ENCODE peak calls at places on chromosomes 5 and 9, in five cellular contexts. Y is epithelial cell of esophagus, G is NCI-H2107, K is EL, D is GM23248. J is an unnamed sample.

GRCh38 chr5:159826351-159827222 is 89.7 kb upstream of the ADRA1B start:
- DNase-seq in Y (peak), D (peak), K (peak), G (no peak), J (no peak)

GRCh38 chr9:113461285-113461684 is 2.2 kb upstream of the RGS3 start:
- DNase-seq in Y (no peak), K (no peak), G (no peak), D (no peak), J (no peak)

GRCh38 chr5:15533124-15533893 is 33.3 kb downstream of the FBXL7 start:
- DNase-seq in K (peak), D (peak), G (no peak), Y (no peak), J (no peak)

GRCh38 chr9:107282268-107282667 is 811 bp upstream of the RAD23B start:
- DNase-seq in G (no peak), D (no peak), K (no peak), Y (no peak), J (no peak)

GRCh38 chr5:157689942-157690689 is 18.8 kb downstream of the C5orf52 start:
- DNase-seq in Y (no peak), D (peak), G (no peak), K (no peak), J (no peak)

GRCh38 chr5:1960595-1961303 is 78.0 kb upstream of the IRX4 start:
- DNase-seq in G (no peak), Y (no peak), D (no peak), K (no peak), J (no peak)

GRCh38 chr9:83444110-83444509 is 94.1 kb downstream of the FRMD3 start:
- DNase-seq in K (peak), Y (no peak), G (no peak), D (peak), J (no peak)

GRCh38 chr5:107067391-107067790 is 603.3 kb downstream of the EFNA5 start:
- DNase-seq in G (no peak), K (no peak), Y (no peak), D (no peak), J (no peak)

GRCh38 chr5:141465351-141465750 is 10.4 kb upstream of the PCDHGC3 start:
- DNase-seq in K (peak), G (no peak), D (peak), Y (no peak), J (no peak)

GRCh38 chr9:108511200-108511756 is 344.5 kb downstream of the ACTL7B start:
- DNase-seq in K (peak), Y (peak), D (peak), G (no peak), J (no peak)

GRCh38 chr5:146337928-146338327 is 711 bp upstream of the POU4F3 start:
- DNase-seq in K (no peak), Y (no peak), G (no peak), D (no peak), J (no peak)

GRCh38 chr9:112069318-112070169 is 105.6 kb downstream of the SUSD1 start:
- DNase-seq in Y (peak), D (peak), G (no peak), K (no peak), J (peak)

GRCh38 chr9:4375424-4376195 is 75.7 kb upstream of the GLIS3 start:
- DNase-seq in K (peak), Y (peak), G (no peak), D (peak), J (no peak)

GRCh38 chr9:128706671-128707381 is 4.5 kb downstream of the PKN3 start:
- DNase-seq in D (no peak), G (no peak), Y (no peak), K (no peak), J (no peak)

GRCh38 chr5:14109041-14109747 is 33.9 kb upstream of the TRIO start:
- DNase-seq in G (no peak), D (peak), K (peak), Y (peak), J (no peak)

GRCh38 chr9:72442212-72442607 is 77.2 kb upstream of the ZFAND5 start:
- DNase-seq in K (peak), D (peak), Y (peak), G (no peak), J (no peak)

GRCh38 chr5:141001854-141002666 is 35.8 kb downstream of the PCDHAC2 start:
- DNase-seq in K (peak), Y (no peak), D (peak), G (no peak), J (no peak)

GRCh38 chr5:63963080-63963735 is 963 bp upstream of the HTR1A start:
- DNase-seq in D (peak), G (no peak), Y (peak), K (peak), J (peak)

GRCh38 chr5:92977766-92978555 is 603.1 kb downstream of the NR2F1-AS1 start:
- DNase-seq in K (no peak), D (no peak), G (no peak), Y (peak), J (no peak)

GRCh38 chr9:134641173-134641985 is at the start of gene COL5A1:
- DNase-seq in Y (peak), K (peak), G (no peak), D (peak), J (peak)

GRCh38 chr5:154756203-154756870 is 1.2 kb downstream of the LARP1 start:
- DNase-seq in Y (peak), G (no peak), K (peak), D (peak), J (no peak)

GRCh38 chr9:116501871-116502270 is 185.2 kb upstream of the TRIM32 start:
- DNase-seq in D (peak), K (peak), Y (peak), G (no peak), J (no peak)

GRCh38 chr5:15026011-15026481 is 154.5 kb upstream of the ANKH start:
- DNase-seq in Y (peak), K (peak), D (peak), G (no peak), J (no peak)

GRCh38 chr9:114048533-114049452 is 29.3 kb downstream of the AMBP start:
- DNase-seq in D (no peak), K (no peak), Y (no peak), G (no peak), J (no peak)

GRCh38 chr5:174493536-174493935 is 230.8 kb upstream of the MSX2 start:
- DNase-seq in G (no peak), D (no peak), K (no peak), Y (no peak), J (no peak)

GRCh38 chr9:134738869-134739659 is 97.5 kb downstream of the COL5A1 start:
- DNase-seq in K (peak), D (peak), G (peak), Y (peak), J (peak)

GRCh38 chr9:113542016-113542415 is 78.5 kb downstream of the RGS3 start:
- DNase-seq in D (no peak), K (no peak), G (no peak), Y (no peak), J (no peak)

GRCh38 chr5:37553720-37554402 is 174.7 kb downstream of the WDR70 start:
- DNase-seq in G (no peak), K (peak), D (peak), Y (peak), J (peak)

GRCh38 chr9:120861935-120862334 is 15.1 kb downstream of the PHF19 start:
- DNase-seq in K (no peak), D (no peak), Y (no peak), G (no peak), J (no peak)

GRCh38 chr9:92247296-92247695 is 46.2 kb downstream of the IARS1 start:
- DNase-seq in Y (no peak), G (no peak), D (no peak), K (no peak), J (no peak)

GRCh38 chr9:91282292-91282691 is 79.4 kb downstream of the AUH start:
- DNase-seq in D (peak), G (no peak), K (peak), Y (peak), J (no peak)

GRCh38 chr9:14992025-14992424 is 81.8 kb upstream of the FREM1 start:
- DNase-seq in G (peak), K (no peak), Y (no peak), D (peak), J (peak)

GRCh38 chr9:2677927-2678889 is 39.1 kb upstream of the KCNV2 start:
- DNase-seq in G (no peak), Y (peak), K (no peak), D (no peak), J (no peak)

GRCh38 chr9:128438343-128439109 is 17.3 kb upstream of the ODF2 start:
- DNase-seq in Y (peak), K (peak), D (peak), G (peak), J (peak)